ENCODE peak calls at places on chromosomes 12 and 14, in four cellular contexts. A is fibroblast of mammary gland, J is PC-3, U is H1. Z is an unnamed sample.

GRCh38 chr14:70555890-70556289 is 21.1 kb upstream of the ADAM20 start:
- DNase-seq in A (peak; percentile 33), J (no peak), U (no peak), Z (no peak)

GRCh38 chr14:51648296-51648695 is 3.4 kb upstream of the FRMD6 start:
- DNase-seq in A (no peak), J (no peak), U (no peak), Z (no peak)

GRCh38 chr12:9669534-9669933 is at the start of gene CLEC2D:
- DNase-seq in A (no peak), J (no peak), U (no peak), Z (no peak)

GRCh38 chr12:121114806-121115205 is 17.9 kb upstream of the P2RX7 start:
- DNase-seq in A (no peak), J (peak; percentile 23), U (no peak), Z (no peak)

GRCh38 chr14:54908230-54908629 is 5.6 kb upstream of the GCH1 start:
- DNase-seq in A (no peak), J (no peak), U (no peak), Z (no peak)

GRCh38 chr12:68334136-68334535 is 2.0 kb upstream of the MDM1 start:
- DNase-seq in A (no peak), J (peak; percentile 28), U (no peak), Z (no peak)

GRCh38 chr14:74585406-74586335 is 26.4 kb downstream of the LTBP2 start:
- DNase-seq in A (no peak), J (no peak), U (no peak), Z (no peak)

GRCh38 chr12:89379100-89379838 is 27.0 kb upstream of the DUSP6 start:
- DNase-seq in A (no peak), J (no peak), U (no peak), Z (no peak)

GRCh38 chr14:74593241-74593985 is 18.6 kb downstream of the LTBP2 start:
- DNase-seq in A (peak; percentile 79), J (no peak), U (no peak), Z (no peak)

GRCh38 chr14:99568567-99569560 is 35.1 kb downstream of the CCDC85C start:
- DNase-seq in A (no peak), J (peak; percentile 43), U (no peak), Z (no peak)

GRCh38 chr14:101108579-101109346 is 205.2 kb upstream of the RTL1 start:
- DNase-seq in A (no peak), J (no peak), U (no peak), Z (no peak)

GRCh38 chr14:69680297-69680696 is 68.9 kb downstream of the SUSD6 start:
- DNase-seq in A (no peak), J (no peak), U (no peak), Z (no peak)

GRCh38 chr12:6084261-6084968 is 40.1 kb downstream of the VWF start:
- DNase-seq in A (peak; percentile 31), J (peak; percentile 86), U (peak; percentile 56), Z (peak; percentile 33)

GRCh38 chr14:87131879-87132278 is 861.1 kb downstream of the GALC start:
- DNase-seq in A (peak; percentile 88), J (peak; percentile 46), U (no peak), Z (no peak)

GRCh38 chr12:12070674-12071661 is at the start of gene BCL2L14:
- DNase-seq in A (no peak), J (peak; percentile 30), U (no peak), Z (no peak)

GRCh38 chr14:29163109-29163508 is 396.5 kb downstream of the FOXG1 start:
- DNase-seq in A (no peak), J (no peak), U (no peak), Z (no peak)

GRCh38 chr12:89084751-89085150 is 267.6 kb downstream of the DUSP6 start:
- DNase-seq in A (peak; percentile 88), J (no peak), U (no peak), Z (no peak)

GRCh38 chr12:30599631-30600030 is 96.0 kb downstream of the IPO8 start:
- DNase-seq in A (peak; percentile 15), J (peak; percentile 22), U (no peak), Z (no peak)

GRCh38 chr12:130576286-130576933 is 139.7 kb downstream of the RIMBP2 start:
- DNase-seq in A (no peak), J (no peak), U (no peak), Z (no peak)

GRCh38 chr12:123153906-123154305 is 3.0 kb upstream of the PITPNM2 start:
- DNase-seq in A (no peak), J (no peak), U (no peak), Z (no peak)

GRCh38 chr14:95289323-95290010 is 30.2 kb downstream of the CLMN start:
- DNase-seq in A (no peak), J (no peak), U (no peak), Z (no peak)

GRCh38 chr12:89882051-89882450 is 173.4 kb upstream of the ATP2B1 start:
- DNase-seq in A (peak; percentile 53), J (no peak), U (no peak), Z (no peak)

GRCh38 chr12:2924019-2924418 is 33.3 kb downstream of the TULP3 start:
- DNase-seq in A (peak; percentile 72), J (peak; percentile 61), U (no peak), Z (no peak)

GRCh38 chr14:81401420-81402122 is 1.4 kb upstream of the STON2 start:
- DNase-seq in A (peak; percentile 97), J (peak; percentile 95), U (no peak), Z (no peak)

GRCh38 chr14:105602799-105603763 is 76.7 kb downstream of the TMEM121 start:
- DNase-seq in A (no peak), J (no peak), U (no peak), Z (no peak)

GRCh38 chr12:1130164-1130563 is 139.1 kb downstream of the ERC1 start:
- DNase-seq in A (peak; percentile 2), J (peak; percentile 30), U (no peak), Z (no peak)

GRCh38 chr12:26473291-26473690 is 277.9 kb downstream of the SSPN start:
- DNase-seq in A (peak; percentile 40), J (peak; percentile 43), U (no peak), Z (no peak)

Z was measured in iPS DF 6.9.